ENCODE peak calls at places on chromosomes 1 and 21, in nine cellular contexts. One of them, this sample, is unnamed.

GRCh38 chr1:117271959-117272358 is 61.2 kb upstream of the VTCN1 start:
- DNase-seq in heart left ventricle: no peak
- DNase-seq in spleen: no peak
- DNase-seq in A549: no peak
- DNase-seq in body of pancreas: peak; percentile 3
- DNase-seq in HCT116: no peak
- DNase-seq in ovary: no peak
- DNase-seq in adrenal gland: no peak
- DNase-seq in suprapubic skin: no peak
- DNase-seq in this sample: no peak

GRCh38 chr1:9843576-9843945 is 19.8 kb upstream of the CLSTN1 start:
- DNase-seq in heart left ventricle: no peak
- DNase-seq in spleen: peak; percentile 68
- DNase-seq in A549: no peak
- DNase-seq in body of pancreas: no peak
- DNase-seq in HCT116: no peak
- DNase-seq in ovary: no peak
- DNase-seq in adrenal gland: no peak
- DNase-seq in suprapubic skin: peak; percentile 64
- DNase-seq in this sample: no peak

GRCh38 chr1:244862354-244862698 is 2.0 kb downstream of the HNRNPU start:
- DNase-seq in heart left ventricle: no peak
- DNase-seq in spleen: no peak
- DNase-seq in A549: peak; percentile 38
- DNase-seq in body of pancreas: no peak
- DNase-seq in HCT116: no peak
- DNase-seq in ovary: no peak
- DNase-seq in adrenal gland: no peak
- DNase-seq in suprapubic skin: no peak
- DNase-seq in this sample: peak; percentile 50

GRCh38 chr1:64043976-64044375 is 159.4 kb upstream of the UBE2U start:
- DNase-seq in heart left ventricle: no peak
- DNase-seq in spleen: no peak
- DNase-seq in A549: no peak
- DNase-seq in body of pancreas: no peak
- DNase-seq in HCT116: no peak
- DNase-seq in ovary: no peak
- DNase-seq in adrenal gland: no peak
- DNase-seq in suprapubic skin: no peak
- DNase-seq in this sample: no peak

GRCh38 chr1:45864124-45864721 is 60.8 kb downstream of the MAST2 start:
- DNase-seq in heart left ventricle: no peak
- DNase-seq in spleen: no peak
- DNase-seq in A549: no peak
- DNase-seq in body of pancreas: no peak
- DNase-seq in HCT116: no peak
- DNase-seq in ovary: no peak
- DNase-seq in adrenal gland: no peak
- DNase-seq in suprapubic skin: no peak
- DNase-seq in this sample: no peak

GRCh38 chr1:93620169-93620840 is 61.3 kb downstream of the BCAR3 start:
- DNase-seq in heart left ventricle: no peak
- DNase-seq in spleen: no peak
- DNase-seq in A549: no peak
- DNase-seq in body of pancreas: no peak
- DNase-seq in HCT116: no peak
- DNase-seq in ovary: no peak
- DNase-seq in adrenal gland: no peak
- DNase-seq in suprapubic skin: no peak
- DNase-seq in this sample: no peak

GRCh38 chr1:110594466-110595076 is 11.6 kb downstream of the KCNA2 start:
- DNase-seq in heart left ventricle: no peak
- DNase-seq in spleen: no peak
- DNase-seq in A549: no peak
- DNase-seq in body of pancreas: no peak
- DNase-seq in HCT116: no peak
- DNase-seq in ovary: no peak
- DNase-seq in adrenal gland: no peak
- DNase-seq in suprapubic skin: no peak
- DNase-seq in this sample: no peak

GRCh38 chr1:226233293-226233692 is 9.8 kb downstream of the MIXL1 start:
- DNase-seq in heart left ventricle: no peak
- DNase-seq in spleen: no peak
- DNase-seq in A549: no peak
- DNase-seq in body of pancreas: no peak
- DNase-seq in HCT116: no peak
- DNase-seq in ovary: no peak
- DNase-seq in adrenal gland: no peak
- DNase-seq in suprapubic skin: no peak
- DNase-seq in this sample: no peak

GRCh38 chr1:25615563-25616079 is 970 bp upstream of the MAN1C1 start:
- DNase-seq in heart left ventricle: no peak
- DNase-seq in spleen: no peak
- DNase-seq in A549: no peak
- DNase-seq in body of pancreas: no peak
- DNase-seq in HCT116: no peak
- DNase-seq in ovary: no peak
- DNase-seq in adrenal gland: no peak
- DNase-seq in suprapubic skin: no peak
- DNase-seq in this sample: peak; percentile 20

GRCh38 chr1:244094880-244095522 is 43.9 kb downstream of the ZBTB18 start:
- DNase-seq in heart left ventricle: no peak
- DNase-seq in spleen: no peak
- DNase-seq in A549: no peak
- DNase-seq in body of pancreas: peak; percentile 42
- DNase-seq in HCT116: no peak
- DNase-seq in ovary: no peak
- DNase-seq in adrenal gland: no peak
- DNase-seq in suprapubic skin: no peak
- DNase-seq in this sample: no peak

GRCh38 chr1:203629509-203630082 is 3.0 kb downstream of the ATP2B4 start:
- DNase-seq in heart left ventricle: peak; percentile 78
- DNase-seq in spleen: peak; percentile 91
- DNase-seq in A549: no peak
- DNase-seq in body of pancreas: peak; percentile 71
- DNase-seq in HCT116: no peak
- DNase-seq in ovary: peak; percentile 63
- DNase-seq in adrenal gland: peak; percentile 72
- DNase-seq in suprapubic skin: peak; percentile 90
- DNase-seq in this sample: peak; percentile 76

GRCh38 chr1:244414543-244414942 is 37.2 kb downstream of the ADSS2 start:
- DNase-seq in heart left ventricle: no peak
- DNase-seq in spleen: no peak
- DNase-seq in A549: peak; percentile 28
- DNase-seq in body of pancreas: no peak
- DNase-seq in HCT116: no peak
- DNase-seq in ovary: no peak
- DNase-seq in adrenal gland: no peak
- DNase-seq in suprapubic skin: no peak
- DNase-seq in this sample: no peak

GRCh38 chr1:212860713-212861581 is 2.9 kb downstream of the FLVCR1 start:
- DNase-seq in heart left ventricle: no peak
- DNase-seq in spleen: no peak
- DNase-seq in A549: peak; percentile 9
- DNase-seq in body of pancreas: no peak
- DNase-seq in HCT116: no peak
- DNase-seq in ovary: no peak
- DNase-seq in adrenal gland: no peak
- DNase-seq in suprapubic skin: no peak
- DNase-seq in this sample: peak; percentile 20

GRCh38 chr1:171635661-171636060 is 13.6 kb downstream of the MYOCOS start:
- DNase-seq in heart left ventricle: no peak
- DNase-seq in spleen: no peak
- DNase-seq in A549: no peak
- DNase-seq in body of pancreas: no peak
- DNase-seq in HCT116: no peak
- DNase-seq in ovary: no peak
- DNase-seq in adrenal gland: no peak
- DNase-seq in suprapubic skin: no peak
- DNase-seq in this sample: no peak

GRCh38 chr1:105459759-105460158 is 1596.7 kb upstream of the PRMT6 start:
- DNase-seq in heart left ventricle: no peak
- DNase-seq in spleen: no peak
- DNase-seq in A549: no peak
- DNase-seq in body of pancreas: no peak
- DNase-seq in HCT116: no peak
- DNase-seq in ovary: no peak
- DNase-seq in adrenal gland: no peak
- DNase-seq in suprapubic skin: no peak
- DNase-seq in this sample: no peak

GRCh38 chr1:7005762-7006161 is 220.5 kb downstream of the CAMTA1 start:
- DNase-seq in heart left ventricle: no peak
- DNase-seq in spleen: peak; percentile 28
- DNase-seq in A549: no peak
- DNase-seq in body of pancreas: no peak
- DNase-seq in HCT116: no peak
- DNase-seq in ovary: no peak
- DNase-seq in adrenal gland: no peak
- DNase-seq in suprapubic skin: no peak
- DNase-seq in this sample: no peak

DNA sequence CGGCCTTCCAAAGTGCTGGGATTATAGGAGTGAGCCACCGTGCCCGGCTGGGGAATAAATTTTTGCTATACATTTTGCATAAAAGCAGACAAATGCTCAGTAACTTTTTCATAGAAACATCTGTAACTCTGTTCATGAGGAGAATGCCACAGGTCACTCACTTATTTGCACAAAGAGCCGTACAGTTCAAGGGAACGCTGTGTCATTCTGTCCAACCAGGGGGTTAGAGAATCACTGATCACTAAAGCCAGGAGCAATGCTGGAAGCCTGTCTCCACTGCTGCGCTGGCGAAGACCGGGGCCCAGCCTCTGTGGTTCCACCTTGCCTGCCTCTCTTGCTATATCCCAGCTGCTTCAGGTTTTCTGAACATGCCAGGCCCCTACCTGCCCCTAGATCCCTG is 58.3 kb downstream of the RUNX1 start:
- DNase-seq in heart left ventricle: no peak
- DNase-seq in spleen: no peak
- DNase-seq in A549: no peak
- DNase-seq in body of pancreas: no peak
- DNase-seq in HCT116: no peak
- DNase-seq in ovary: no peak
- DNase-seq in adrenal gland: no peak
- DNase-seq in suprapubic skin: no peak
- DNase-seq in this sample: no peak
- TF ChIP-seq POLR2A in heart left ventricle: no peak
- TF ChIP-seq POLR2A in spleen: no peak
- TF ChIP-seq POLR2A in A549: no peak
- TF ChIP-seq POLR2A in body of pancreas: no peak
- TF ChIP-seq POLR2A in HCT116: no peak
- TF ChIP-seq POLR2A in ovary: no peak
- TF ChIP-seq POLR2A in adrenal gland: no peak
- TF ChIP-seq POLR2A in suprapubic skin: no peak
- TF ChIP-seq POLR2A in this sample: no peak

DNA sequence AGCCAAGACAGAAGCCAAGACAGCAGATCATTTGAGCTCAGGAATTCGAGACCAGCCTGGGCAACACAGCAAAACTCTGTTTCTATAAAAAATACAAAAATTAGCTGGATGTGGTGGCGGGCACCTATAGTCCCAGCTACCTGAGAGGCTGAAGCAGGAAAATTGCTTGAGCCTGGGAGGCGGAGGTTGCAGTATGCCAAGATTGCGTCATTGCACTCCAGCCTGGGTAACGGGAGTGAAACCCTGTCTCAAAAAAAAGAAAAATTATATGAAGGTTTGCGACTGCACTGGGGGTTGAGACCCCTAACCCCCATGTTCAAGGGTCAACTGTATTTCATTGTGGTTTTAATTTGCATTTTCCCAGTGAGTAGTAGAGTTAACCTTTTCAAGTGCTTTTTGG is 16.3 kb downstream of the RNF11 start:
- DNase-seq in heart left ventricle: no peak
- DNase-seq in spleen: no peak
- DNase-seq in A549: no peak
- DNase-seq in body of pancreas: no peak
- DNase-seq in HCT116: no peak
- DNase-seq in ovary: no peak
- DNase-seq in adrenal gland: no peak
- DNase-seq in suprapubic skin: no peak
- DNase-seq in this sample: no peak
- TF ChIP-seq POLR2A in heart left ventricle: no peak
- TF ChIP-seq POLR2A in spleen: no peak
- TF ChIP-seq POLR2A in A549: no peak
- TF ChIP-seq POLR2A in body of pancreas: no peak
- TF ChIP-seq POLR2A in HCT116: no peak
- TF ChIP-seq POLR2A in ovary: no peak
- TF ChIP-seq POLR2A in adrenal gland: no peak
- TF ChIP-seq POLR2A in suprapubic skin: no peak
- TF ChIP-seq POLR2A in this sample: no peak

GRCh38 chr1:39933956-39934941 is 20.7 kb upstream of the MFSD2A start:
- DNase-seq in heart left ventricle: peak; percentile 43
- DNase-seq in spleen: peak; percentile 78
- DNase-seq in A549: peak; percentile 83
- DNase-seq in body of pancreas: peak; percentile 93
- DNase-seq in HCT116: no peak
- DNase-seq in ovary: peak; percentile 59
- DNase-seq in adrenal gland: peak; percentile 75
- DNase-seq in suprapubic skin: peak; percentile 94
- DNase-seq in this sample: peak; percentile 99
- TF ChIP-seq POLR2A in heart left ventricle: no peak
- TF ChIP-seq POLR2A in spleen: no peak
- TF ChIP-seq POLR2A in A549: no peak
- TF ChIP-seq POLR2A in body of pancreas: no peak
- TF ChIP-seq POLR2A in HCT116: no peak
- TF ChIP-seq POLR2A in ovary: no peak
- TF ChIP-seq POLR2A in adrenal gland: no peak
- TF ChIP-seq POLR2A in suprapubic skin: no peak
- TF ChIP-seq POLR2A in this sample: no peak

GRCh38 chr1:155003766-155004351 is 1.3 kb downstream of the ZBTB7B start:
- DNase-seq in heart left ventricle: peak; percentile 82
- DNase-seq in spleen: peak; percentile 90
- DNase-seq in A549: peak; percentile 85
- DNase-seq in body of pancreas: peak; percentile 80
- DNase-seq in HCT116: no peak
- DNase-seq in ovary: peak; percentile 76
- DNase-seq in adrenal gland: peak; percentile 79
- DNase-seq in suprapubic skin: no peak
- DNase-seq in this sample: peak; percentile 80

GRCh38 chr1:155003227-155003765 is 694 bp downstream of the ZBTB7B start:
- DNase-seq in heart left ventricle: peak; percentile 46
- DNase-seq in spleen: peak; percentile 88
- DNase-seq in A549: peak; percentile 59
- DNase-seq in body of pancreas: peak; percentile 50
- DNase-seq in HCT116: no peak
- DNase-seq in ovary: peak; percentile 56
- DNase-seq in adrenal gland: peak; percentile 65
- DNase-seq in suprapubic skin: no peak
- DNase-seq in this sample: peak; percentile 61

GRCh38 chr1:155001438-155001687 is 1.2 kb upstream of the ZBTB7B start:
- DNase-seq in heart left ventricle: peak; percentile 25
- DNase-seq in spleen: no peak
- DNase-seq in A549: no peak
- DNase-seq in body of pancreas: no peak
- DNase-seq in HCT116: no peak
- DNase-seq in ovary: no peak
- DNase-seq in adrenal gland: no peak
- DNase-seq in suprapubic skin: no peak
- DNase-seq in this sample: no peak

GRCh38 chr1:155001688-155002474 is 721 bp upstream of the ZBTB7B start:
- DNase-seq in heart left ventricle: peak; percentile 100
- DNase-seq in spleen: peak; percentile 100
- DNase-seq in A549: peak; percentile 100
- DNase-seq in body of pancreas: peak; percentile 100
- DNase-seq in HCT116: peak; percentile 99
- DNase-seq in ovary: peak; percentile 100
- DNase-seq in adrenal gland: peak; percentile 100
- DNase-seq in suprapubic skin: peak; percentile 100
- DNase-seq in this sample: peak; percentile 99

GRCh38 chr1:155002479-155003226 is at the start of gene ZBTB7B:
- DNase-seq in heart left ventricle: peak; percentile 36
- DNase-seq in spleen: peak; percentile 91
- DNase-seq in A549: peak; percentile 57
- DNase-seq in body of pancreas: peak; percentile 73
- DNase-seq in HCT116: no peak
- DNase-seq in ovary: peak; percentile 56
- DNase-seq in adrenal gland: peak; percentile 63
- DNase-seq in suprapubic skin: no peak
- DNase-seq in this sample: peak; percentile 57
- TF ChIP-seq POLR2A in heart left ventricle: no peak
- TF ChIP-seq POLR2A in spleen: no peak
- TF ChIP-seq POLR2A in A549: no peak
- TF ChIP-seq POLR2A in body of pancreas: peak; percentile 12
- TF ChIP-seq POLR2A in HCT116: no peak
- TF ChIP-seq POLR2A in ovary: peak; percentile 10
- TF ChIP-seq POLR2A in adrenal gland: no peak
- TF ChIP-seq POLR2A in suprapubic skin: no peak
- TF ChIP-seq POLR2A in this sample: no peak

This sample was measured in NB4.